ENCODE peak calls at places on chromosomes 2 and 18, in nine cellular contexts. Y, O, X, F, R, H, L, V and I are unnamed samples.

GRCh38 chr2:23496456-23496855 is 111.5 kb downstream of the KLHL29 start:
- DNase-seq in Y (no peak), O (no peak), X (no peak), F (no peak), R (no peak), H (no peak), L (no peak), V (no peak), I (no peak)

GRCh38 chr18:8468911-8469310 is 140.3 kb upstream of the RAB12 start:
- DNase-seq in Y (no peak), O (no peak), X (no peak), F (no peak), R (no peak), H (no peak), L (peak), V (no peak), I (no peak)

GRCh38 chr2:99354060-99354459 is 16.9 kb downstream of the EIF5B start:
- DNase-seq in Y (no peak), O (no peak), X (no peak), F (no peak), R (no peak), H (no peak), L (no peak), V (no peak), I (no peak)

GRCh38 chr2:236830931-236831330 is 254.8 kb upstream of the COPS8 start:
- DNase-seq in Y (no peak), O (no peak), X (no peak), F (no peak), R (no peak), H (no peak), L (no peak), V (no peak), I (no peak)

GRCh38 chr2:11406492-11407381 is 59.2 kb downstream of the E2F6 start:
- DNase-seq in Y (no peak), O (no peak), X (no peak), F (peak), R (peak), H (no peak), L (no peak), V (peak), I (no peak)

GRCh38 chr18:63365909-63366269 is 1.1 kb downstream of the KDSR start:
- DNase-seq in Y (no peak), O (peak), X (no peak), F (no peak), R (no peak), H (peak), L (no peak), V (no peak), I (no peak)

GRCh38 chr18:21406111-21406510 is 164.1 kb downstream of the GREB1L start:
- DNase-seq in Y (no peak), O (no peak), X (no peak), F (no peak), R (no peak), H (no peak), L (no peak), V (no peak), I (no peak)

GRCh38 chr2:160279813-160280465 is 79.9 kb upstream of the ITGB6 start:
- DNase-seq in Y (no peak), O (no peak), X (no peak), F (no peak), R (no peak), H (no peak), L (no peak), V (no peak), I (no peak)

GRCh38 chr2:237291138-237291792 is 122.7 kb downstream of the COL6A3 start:
- DNase-seq in Y (peak), O (no peak), X (no peak), F (peak), R (peak), H (no peak), L (peak), V (no peak), I (no peak)

GRCh38 chr2:102013200-102014040 is 21.7 kb downstream of the IL1R2 start:
- DNase-seq in Y (no peak), O (no peak), X (no peak), F (no peak), R (no peak), H (no peak), L (no peak), V (no peak), I (no peak)

GRCh38 chr18:50523165-50523564 is 36.7 kb upstream of the MAPK4 start:
- DNase-seq in Y (no peak), O (no peak), X (no peak), F (no peak), R (no peak), H (no peak), L (no peak), V (no peak), I (no peak)